ENCODE peak calls at places on chromosomes 13 and 19, in four cellular contexts. A is NCI-H1092, F is non-pigmented ciliary epithelial cell, T is lung. I is an unnamed sample.
A peak's percentile ranks its signal among the peaks of the same experiment; 100 is the strongest.

GRCh38 chr19:57135797-57136196 is 9.2 kb downstream of the ZIM3 start:
- DNase-seq in A (no peak), F (no peak), T (no peak), I (no peak)

GRCh38 chr13:106529415-106530208 is 5.8 kb downstream of the EFNB2 start:
- DNase-seq in A (no peak), F (no peak), T (no peak), I (no peak)

GRCh38 chr13:108755084-108755483 is 125.7 kb downstream of the MYO16 start:
- DNase-seq in A (no peak), F (no peak), T (no peak), I (no peak)

GRCh38 chr13:112821340-112822055 is 131.7 kb downstream of the ATP11A start:
- DNase-seq in A (no peak), F (no peak), T (no peak), I (no peak)

GRCh38 chr13:28856284-28856683 is 36.1 kb downstream of the MTUS2 start:
- DNase-seq in A (no peak), F (no peak), T (no peak), I (no peak)

GRCh38 chr13:39938591-39938990 is 283.1 kb downstream of the COG6 start:
- DNase-seq in A (no peak), F (no peak), T (no peak), I (no peak)

GRCh38 chr13:93079294-93079693 is 147.3 kb upstream of the GPC6 start:
- DNase-seq in A (no peak), F (peak; percentile 4), T (no peak), I (no peak)

GRCh38 chr19:12698138-12698537 is 1.7 kb upstream of the FBXW9 start:
- DNase-seq in A (no peak), F (no peak), T (no peak), I (no peak)

GRCh38 chr19:49212302-49212701 is 54.7 kb downstream of the TRPM4 start:
- DNase-seq in A (no peak), F (no peak), T (no peak), I (no peak)

GRCh38 chr13:84843368-84843767 is 955.9 kb downstream of the SLITRK6 start:
- DNase-seq in A (no peak), F (no peak), T (no peak), I (no peak)

GRCh38 chr19:29873024-29873800 is 61.4 kb downstream of the CCNE1 start:
- DNase-seq in A (peak; percentile 9), F (no peak), T (peak; percentile 51), I (peak; percentile 17)

GRCh38 chr13:98427331-98427995 is 149.4 kb downstream of the STK24 start:
- DNase-seq in A (no peak), F (no peak), T (no peak), I (no peak)

GRCh38 chr19:6047741-6048231 is 62.5 kb downstream of the RFX2 start:
- DNase-seq in A (peak; percentile 31), F (no peak), T (peak; percentile 28), I (no peak)

GRCh38 chr13:110912651-110913051 is 2.2 kb downstream of the ANKRD10 start:
- DNase-seq in A (no peak), F (peak; percentile 50), T (no peak), I (no peak)

GRCh38 chr19:6532244-6532999 is 1.6 kb downstream of the TNFSF9 start:
- DNase-seq in A (no peak), F (no peak), T (no peak), I (no peak)

GRCh38 chr19:27890206-27890605 is 1322.7 kb downstream of the UQCRFS1 start:
- DNase-seq in A (no peak), F (no peak), T (no peak), I (no peak)

GRCh38 chr19:17659996-17660395 is 28.2 kb downstream of the UNC13A start:
- DNase-seq in A (no peak), F (no peak), T (no peak), I (no peak)

GRCh38 chr19:6287269-6287885 is 7.6 kb upstream of the MLLT1 start:
- DNase-seq in A (no peak), F (no peak), T (no peak), I (no peak)

GRCh38 chr19:39778763-39779162 is at the start of gene LEUTX:
- DNase-seq in A (no peak), F (no peak), T (no peak), I (no peak)

I was measured in stimulated activated CD4-positive, alpha-beta T cell treated with anti-CD3 and anti-CD28 coated beads, TNF-alpha, amount 100 ng/mL, for 1 hour.